ENCODE peak calls at places on chromosomes 4 and X, in eight cellular contexts. One of them, this sample, is unnamed.
A peak's percentile ranks its signal among the peaks of the same experiment; 100 is the strongest.

GRCh38 chr4:85744950-85745349 is 270.0 kb downstream of the ARHGAP24 start:
- DNase-seq in transverse colon: no peak
- DNase-seq in stomach: no peak
- DNase-seq in tibial nerve: no peak
- DNase-seq in suprapubic skin: no peak
- DNase-seq in A549: no peak
- DNase-seq in K562: no peak
- DNase-seq in sigmoid colon: no peak
- DNase-seq in this sample: no peak

GRCh38 chr4:53688186-53688790 is 97.0 kb upstream of the LNX1 start:
- DNase-seq in transverse colon: no peak
- DNase-seq in stomach: no peak
- DNase-seq in tibial nerve: no peak
- DNase-seq in suprapubic skin: no peak
- DNase-seq in A549: no peak
- DNase-seq in K562: no peak
- DNase-seq in sigmoid colon: no peak
- DNase-seq in this sample: no peak

GRCh38 chr4:188245651-188246050 is 106.4 kb downstream of the TRIML1 start:
- DNase-seq in transverse colon: no peak
- DNase-seq in stomach: no peak
- DNase-seq in tibial nerve: no peak
- DNase-seq in suprapubic skin: no peak
- DNase-seq in A549: no peak
- DNase-seq in K562: no peak
- DNase-seq in sigmoid colon: no peak
- DNase-seq in this sample: no peak

GRCh38 chr4:153834901-153835300 is 46.0 kb upstream of the SFRP2 start:
- DNase-seq in transverse colon: no peak
- DNase-seq in stomach: no peak
- DNase-seq in tibial nerve: no peak
- DNase-seq in suprapubic skin: no peak
- DNase-seq in A549: no peak
- DNase-seq in K562: no peak
- DNase-seq in sigmoid colon: no peak
- DNase-seq in this sample: no peak

GRCh38 chrX:51851507-51852085 is 41.8 kb upstream of the MAGED1 start:
- DNase-seq in transverse colon: no peak
- DNase-seq in stomach: no peak
- DNase-seq in tibial nerve: no peak
- DNase-seq in suprapubic skin: no peak
- DNase-seq in A549: no peak
- DNase-seq in K562: no peak
- DNase-seq in sigmoid colon: no peak
- DNase-seq in this sample: no peak

GRCh38 chrX:136202889-136203288 is 48.3 kb downstream of the MAP7D3 start:
- DNase-seq in transverse colon: no peak
- DNase-seq in stomach: no peak
- DNase-seq in tibial nerve: no peak
- DNase-seq in suprapubic skin: no peak
- DNase-seq in A549: no peak
- DNase-seq in K562: no peak
- DNase-seq in sigmoid colon: no peak
- DNase-seq in this sample: no peak

GRCh38 chr4:11175374-11175773 is 253.3 kb downstream of the HS3ST1 start:
- DNase-seq in transverse colon: no peak
- DNase-seq in stomach: no peak
- DNase-seq in tibial nerve: no peak
- DNase-seq in suprapubic skin: no peak
- DNase-seq in A549: no peak
- DNase-seq in K562: no peak
- DNase-seq in sigmoid colon: no peak
- DNase-seq in this sample: no peak

GRCh38 chr4:142823796-142824195 is 22.3 kb downstream of the INPP4B start:
- DNase-seq in transverse colon: no peak
- DNase-seq in stomach: no peak
- DNase-seq in tibial nerve: no peak
- DNase-seq in suprapubic skin: no peak
- DNase-seq in A549: no peak
- DNase-seq in K562: no peak
- DNase-seq in sigmoid colon: no peak
- DNase-seq in this sample: no peak

GRCh38 chrX:23901805-23902204 is 5.9 kb downstream of the APOO start:
- DNase-seq in transverse colon: peak; percentile 59
- DNase-seq in stomach: peak; percentile 39
- DNase-seq in tibial nerve: peak; percentile 13
- DNase-seq in suprapubic skin: no peak
- DNase-seq in A549: peak; percentile 62
- DNase-seq in K562: peak; percentile 16
- DNase-seq in sigmoid colon: peak; percentile 70
- DNase-seq in this sample: no peak

GRCh38 chr4:84032372-84032771 is 466.7 kb downstream of the NKX6-1 start:
- DNase-seq in transverse colon: no peak
- DNase-seq in stomach: no peak
- DNase-seq in tibial nerve: no peak
- DNase-seq in suprapubic skin: no peak
- DNase-seq in A549: no peak
- DNase-seq in K562: no peak
- DNase-seq in sigmoid colon: no peak
- DNase-seq in this sample: no peak

GRCh38 chr4:86759298-86759697 is 89.9 kb downstream of the SLC10A6 start:
- DNase-seq in transverse colon: no peak
- DNase-seq in stomach: no peak
- DNase-seq in tibial nerve: no peak
- DNase-seq in suprapubic skin: no peak
- DNase-seq in A549: no peak
- DNase-seq in K562: no peak
- DNase-seq in sigmoid colon: no peak
- DNase-seq in this sample: no peak

GRCh38 chr4:8685831-8686230 is 93.3 kb downstream of the CPZ start:
- DNase-seq in transverse colon: no peak
- DNase-seq in stomach: no peak
- DNase-seq in tibial nerve: no peak
- DNase-seq in suprapubic skin: no peak
- DNase-seq in A549: no peak
- DNase-seq in K562: no peak
- DNase-seq in sigmoid colon: peak; percentile 38
- DNase-seq in this sample: no peak

GRCh38 chrX:106612403-106612789 is 618 bp downstream of the RADX start:
- DNase-seq in transverse colon: no peak
- DNase-seq in stomach: no peak
- DNase-seq in tibial nerve: no peak
- DNase-seq in suprapubic skin: no peak
- DNase-seq in A549: no peak
- DNase-seq in K562: no peak
- DNase-seq in sigmoid colon: no peak
- DNase-seq in this sample: no peak

GRCh38 chr4:100008048-100008447 is 58.0 kb upstream of the H2AZ1 start:
- DNase-seq in transverse colon: no peak
- DNase-seq in stomach: no peak
- DNase-seq in tibial nerve: no peak
- DNase-seq in suprapubic skin: no peak
- DNase-seq in A549: no peak
- DNase-seq in K562: no peak
- DNase-seq in sigmoid colon: no peak
- DNase-seq in this sample: no peak

GRCh38 chrX:47214435-47215077 is 3.9 kb upstream of the CDK16 start:
- DNase-seq in transverse colon: no peak
- DNase-seq in stomach: no peak
- DNase-seq in tibial nerve: no peak
- DNase-seq in suprapubic skin: no peak
- DNase-seq in A549: no peak
- DNase-seq in K562: no peak
- DNase-seq in sigmoid colon: no peak
- DNase-seq in this sample: no peak

GRCh38 chr4:82223715-82224114 is 150.1 kb downstream of the HNRNPD start:
- DNase-seq in transverse colon: peak; percentile 19
- DNase-seq in stomach: no peak
- DNase-seq in tibial nerve: no peak
- DNase-seq in suprapubic skin: no peak
- DNase-seq in A549: no peak
- DNase-seq in K562: no peak
- DNase-seq in sigmoid colon: peak; percentile 67
- DNase-seq in this sample: no peak

GRCh38 chr4:6768539-6768905 is 14.0 kb upstream of the KIAA0232 start:
- DNase-seq in transverse colon: no peak
- DNase-seq in stomach: no peak
- DNase-seq in tibial nerve: no peak
- DNase-seq in suprapubic skin: no peak
- DNase-seq in A549: no peak
- DNase-seq in K562: no peak
- DNase-seq in sigmoid colon: no peak
- DNase-seq in this sample: no peak

GRCh38 chr4:38819569-38819968 is 15.0 kb upstream of the TLR1 start:
- DNase-seq in transverse colon: no peak
- DNase-seq in stomach: no peak
- DNase-seq in tibial nerve: no peak
- DNase-seq in suprapubic skin: no peak
- DNase-seq in A549: no peak
- DNase-seq in K562: no peak
- DNase-seq in sigmoid colon: no peak
- DNase-seq in this sample: no peak

GRCh38 chrX:147832707-147833348 is 78.9 kb upstream of the FMR1 start:
- DNase-seq in transverse colon: no peak
- DNase-seq in stomach: no peak
- DNase-seq in tibial nerve: no peak
- DNase-seq in suprapubic skin: no peak
- DNase-seq in A549: no peak
- DNase-seq in K562: no peak
- DNase-seq in sigmoid colon: no peak
- DNase-seq in this sample: no peak

GRCh38 chr4:129218355-129218754 is 122.4 kb downstream of the C4orf33 start:
- DNase-seq in transverse colon: peak; percentile 8
- DNase-seq in stomach: no peak
- DNase-seq in tibial nerve: no peak
- DNase-seq in suprapubic skin: no peak
- DNase-seq in A549: no peak
- DNase-seq in K562: no peak
- DNase-seq in sigmoid colon: no peak
- DNase-seq in this sample: no peak

GRCh38 chr4:106507440-106507839 is 138.9 kb upstream of the GIMD1 start:
- DNase-seq in transverse colon: no peak
- DNase-seq in stomach: no peak
- DNase-seq in tibial nerve: no peak
- DNase-seq in suprapubic skin: no peak
- DNase-seq in A549: no peak
- DNase-seq in K562: no peak
- DNase-seq in sigmoid colon: no peak
- DNase-seq in this sample: no peak
- TF ChIP-seq EP300 in transverse colon: no peak
- TF ChIP-seq EP300 in stomach: no peak
- TF ChIP-seq EP300 in tibial nerve: no peak
- TF ChIP-seq EP300 in suprapubic skin: no peak
- TF ChIP-seq EP300 in A549: no peak
- TF ChIP-seq EP300 in K562: no peak
- TF ChIP-seq EP300 in sigmoid colon: no peak
- TF ChIP-seq EP300 in this sample: no peak

GRCh38 chr4:3193531-3194203 is 55.3 kb upstream of the MSANTD1 start:
- DNase-seq in transverse colon: no peak
- DNase-seq in stomach: no peak
- DNase-seq in tibial nerve: no peak
- DNase-seq in suprapubic skin: no peak
- DNase-seq in A549: no peak
- DNase-seq in K562: no peak
- DNase-seq in sigmoid colon: no peak
- DNase-seq in this sample: no peak
- H3K4me3 ChIP-seq in transverse colon: no peak overlapping the region
- H3K4me3 ChIP-seq in stomach: no peak overlapping the region
- H3K4me3 ChIP-seq in tibial nerve: no peak overlapping the region
- H3K4me3 ChIP-seq in suprapubic skin: no peak overlapping the region
- H3K4me3 ChIP-seq in A549: no peak overlapping the region
- H3K4me3 ChIP-seq in K562: no peak overlapping the region
- H3K4me3 ChIP-seq in sigmoid colon: no peak overlapping the region
- H3K4me3 ChIP-seq in this sample: no peak overlapping the region

DNA sequence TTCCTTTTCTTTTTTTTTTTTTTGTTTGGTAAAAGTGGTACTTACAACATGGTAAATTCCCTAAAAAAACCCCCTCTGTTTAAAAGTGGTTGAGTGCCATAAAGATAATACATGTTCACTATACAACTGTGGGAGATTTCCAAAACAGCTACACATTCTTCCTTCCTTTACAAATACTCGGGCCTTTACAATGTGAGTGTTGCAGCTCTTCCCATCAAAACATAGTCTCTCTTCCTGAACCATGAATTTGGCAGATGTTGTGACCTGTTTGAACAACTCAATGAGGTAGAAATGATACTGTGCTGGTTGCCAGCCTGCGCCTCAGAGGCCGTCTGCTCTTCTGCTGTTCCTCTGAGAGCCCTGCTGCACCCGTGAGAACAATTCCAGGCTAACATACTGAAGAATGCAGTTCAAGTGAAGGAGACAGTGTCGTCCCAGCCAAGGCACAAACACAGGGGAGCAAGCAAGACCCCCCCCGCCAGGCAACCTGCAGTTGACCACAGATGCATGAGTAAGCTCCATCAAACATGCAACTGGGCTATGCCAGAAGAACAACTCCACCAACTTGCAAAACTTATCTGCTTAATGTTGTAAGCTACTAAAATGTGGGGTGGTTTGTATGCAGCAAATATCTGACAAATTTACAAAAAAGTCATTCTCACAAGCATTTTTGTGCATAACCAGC is 645.0 kb downstream of the PCDH7 start:
- DNase-seq in transverse colon: no peak
- DNase-seq in stomach: no peak
- DNase-seq in tibial nerve: no peak
- DNase-seq in suprapubic skin: no peak
- DNase-seq in A549: no peak
- DNase-seq in K562: no peak
- DNase-seq in sigmoid colon: no peak
- DNase-seq in this sample: no peak
- TF ChIP-seq EP300 in transverse colon: no peak
- TF ChIP-seq EP300 in stomach: no peak
- TF ChIP-seq EP300 in tibial nerve: no peak
- TF ChIP-seq EP300 in suprapubic skin: no peak
- TF ChIP-seq EP300 in A549: no peak
- TF ChIP-seq EP300 in K562: no peak
- TF ChIP-seq EP300 in sigmoid colon: no peak
- TF ChIP-seq EP300 in this sample: no peak

DNA sequence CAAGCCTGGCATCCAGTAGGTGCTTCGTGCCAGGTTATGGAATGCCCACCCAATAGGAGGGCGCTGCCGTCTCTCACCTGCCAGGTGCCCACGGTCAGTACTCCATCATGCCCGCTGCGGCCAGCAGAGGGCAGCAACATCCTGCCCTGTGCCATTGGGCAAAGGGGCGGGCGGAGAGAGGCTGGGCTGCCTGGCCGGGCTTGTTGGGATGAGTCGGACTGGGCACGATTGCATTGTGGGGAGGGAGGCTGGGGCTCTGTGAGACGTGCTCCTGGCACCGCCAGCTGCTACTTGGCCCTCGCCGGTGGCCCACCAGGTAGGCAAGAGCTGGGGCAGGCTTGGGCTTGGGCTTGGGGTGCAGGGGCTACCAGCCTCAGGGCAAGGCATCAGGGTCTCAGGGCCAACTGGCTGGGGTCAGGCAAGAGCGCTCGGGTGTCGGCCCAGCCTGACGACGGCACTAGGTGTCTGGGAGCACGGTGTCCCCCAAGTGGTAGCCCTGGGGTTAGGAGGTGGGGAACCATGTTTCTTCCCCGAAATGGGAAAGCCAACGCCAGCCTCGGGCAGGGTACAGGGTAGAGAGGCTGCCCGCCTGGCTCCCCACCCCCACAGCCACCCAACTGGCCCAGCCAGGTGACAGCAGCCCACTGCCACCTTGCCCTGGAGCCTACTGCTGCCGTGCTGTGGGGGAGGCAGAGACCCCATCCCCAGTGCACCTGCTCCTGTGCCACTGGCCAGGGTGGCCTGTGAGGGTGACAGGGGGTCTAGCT is at the start of gene PLXNB3:
- DNase-seq in transverse colon: peak; percentile 84
- DNase-seq in stomach: peak; percentile 88
- DNase-seq in tibial nerve: peak; percentile 64
- DNase-seq in suprapubic skin: peak; percentile 89
- DNase-seq in A549: peak; percentile 77
- DNase-seq in K562: peak; percentile 49
- DNase-seq in sigmoid colon: peak; percentile 92
- DNase-seq in this sample: peak; percentile 77
- H3K4me3 ChIP-seq in transverse colon: no peak within 1 kb of the TSS
- H3K4me3 ChIP-seq in stomach: peak within 1 kb of the TSS; percentile 34
- H3K4me3 ChIP-seq in tibial nerve: peak within 1 kb of the TSS; percentile 12
- H3K4me3 ChIP-seq in suprapubic skin: peak within 1 kb of the TSS; percentile 35
- H3K4me3 ChIP-seq in A549: peak within 1 kb of the TSS; percentile 12
- H3K4me3 ChIP-seq in K562: peak within 1 kb of the TSS; percentile 51
- H3K4me3 ChIP-seq in sigmoid colon: peak within 1 kb of the TSS; percentile 48
- H3K4me3 ChIP-seq in this sample: peak within 1 kb of the TSS; percentile 27